ENCODE peak calls at places on chromosomes 13 and 19, in five cellular contexts. T is uterus, X is HFFc6, H is B cell, Z is Calu3. A is an unnamed sample.

GRCh38 chr13:114099191-114099590 is 33.2 kb downstream of the RASA3 start:
- DNase-seq in T (peak), X (peak), H (no peak), Z (peak), A (no peak)

GRCh38 chr13:109203587-109203986 is 574.2 kb downstream of the MYO16 start:
- DNase-seq in T (no peak), X (no peak), H (no peak), Z (no peak), A (no peak)

GRCh38 chr19:29636553-29637325 is 28.5 kb upstream of the PLEKHF1 start:
- DNase-seq in T (no peak), X (no peak), H (no peak), Z (no peak), A (no peak)

GRCh38 chr19:38463365-38463764 is 29.9 kb downstream of the RYR1 start:
- DNase-seq in T (no peak), X (no peak), H (no peak), Z (no peak), A (no peak)

GRCh38 chr13:29428310-29428991 is 167.0 kb downstream of the SLC7A1 start:
- DNase-seq in T (peak), X (no peak), H (peak), Z (peak), A (no peak)

GRCh38 chr19:44303976-44304568 is 753 bp downstream of the ZNF235 start:
- DNase-seq in T (no peak), X (peak), H (no peak), Z (no peak), A (no peak)

GRCh38 chr19:10565567-10566407 is at the start of gene KRI1:
- DNase-seq in T (peak), X (peak), H (peak), Z (peak), A (peak)

GRCh38 chr19:7654401-7654800 is 14.4 kb upstream of the RETN start:
- DNase-seq in T (no peak), X (peak), H (no peak), Z (no peak), A (no peak)

GRCh38 chr13:51221108-51221507 is 1.1 kb upstream of the FAM124A start:
- DNase-seq in T (no peak), X (no peak), H (no peak), Z (no peak), A (no peak)

GRCh38 chr19:3096267-3096901 is 2.2 kb downstream of the GNA11 start:
- DNase-seq in T (no peak), X (no peak), H (peak), Z (no peak), A (no peak)

GRCh38 chr13:41060723-41061074 is 610 bp upstream of the WBP4 start:
- DNase-seq in T (peak), X (peak), H (peak), Z (peak), A (peak)

GRCh38 chr19:39246951-39247669 is 1.5 kb downstream of the IFNL4 start:
- DNase-seq in T (no peak), X (no peak), H (peak), Z (no peak), A (peak)

GRCh38 chr19:41706741-41707501 is 1.5 kb upstream of the CEACAM5 start:
- DNase-seq in T (peak), X (peak), H (peak), Z (peak), A (peak)

GRCh38 chr13:52737900-52738299 is 1.7 kb downstream of the CNMD start:
- DNase-seq in T (no peak), X (no peak), H (no peak), Z (no peak), A (no peak)

GRCh38 chr13:52737451-52737850 is 2.2 kb downstream of the CNMD start:
- DNase-seq in T (no peak), X (no peak), H (no peak), Z (no peak), A (no peak)

GRCh38 chr13:52739468-52740071 is at the start of gene CNMD:
- DNase-seq in T (no peak), X (no peak), H (no peak), Z (no peak), A (no peak)

GRCh38 chr13:52736891-52737290 is 2.7 kb downstream of the CNMD start:
- DNase-seq in T (no peak), X (no peak), H (no peak), Z (no peak), A (no peak)

DNA sequence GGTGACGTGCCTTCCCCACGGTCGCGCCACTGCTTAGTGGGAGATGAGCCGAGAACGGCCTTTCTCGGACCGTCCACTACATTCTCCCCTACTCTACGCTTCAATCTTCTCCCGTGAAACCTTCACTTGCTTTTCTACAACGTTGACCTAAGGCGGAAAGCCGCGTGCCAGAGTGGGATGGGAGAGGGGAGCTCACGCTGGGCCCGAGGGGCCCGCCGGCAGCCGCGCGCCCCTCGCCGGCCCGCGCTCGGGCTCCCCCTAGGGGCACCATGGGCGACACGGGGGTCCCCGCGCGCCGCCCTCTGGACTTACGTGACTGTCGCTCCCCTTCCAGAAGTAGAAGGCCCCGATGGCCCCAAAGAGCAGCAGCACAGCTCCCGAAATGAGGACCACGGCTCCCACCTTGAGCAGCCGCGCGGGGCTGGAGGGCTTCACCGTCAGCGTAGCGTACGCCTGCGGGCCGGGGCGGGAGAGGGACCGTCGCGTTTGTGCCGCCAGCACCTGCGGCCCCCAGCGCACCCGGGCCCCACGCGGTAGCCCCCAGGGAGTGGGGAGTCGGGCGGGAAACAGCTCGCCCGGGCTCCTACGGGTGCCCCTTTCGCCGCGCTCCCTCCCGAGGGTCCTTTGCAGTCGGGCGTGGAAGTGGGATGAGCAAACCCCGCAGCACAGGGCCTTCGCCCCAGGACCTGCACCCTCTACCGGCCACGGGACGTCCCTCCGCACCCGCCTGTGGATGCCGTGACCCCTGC is 727 bp downstream of the CNMD start:
- DNase-seq in T (no peak), X (no peak), H (peak), Z (no peak), A (no peak)
- TF ChIP-seq CTCF in T (no peak), X (peak), H (peak), Z (no peak), A (peak)

GRCh38 chr19:58399903-58400637 is 4.6 kb downstream of the RNF225 start:
- DNase-seq in T (no peak), X (no peak), H (no peak), Z (no peak), A (no peak)

GRCh38 chr19:58400638-58400915 is 5.1 kb downstream of the RNF225 start:
- DNase-seq in T (no peak), X (no peak), H (peak), Z (no peak), A (no peak)

GRCh38 chr19:58398545-58398944 is 3.1 kb downstream of the RNF225 start:
- DNase-seq in T (no peak), X (no peak), H (no peak), Z (no peak), A (no peak)

GRCh38 chr19:58401825-58402433 is 6.5 kb downstream of the RNF225 start:
- DNase-seq in T (no peak), X (no peak), H (no peak), Z (no peak), A (no peak)

GRCh38 chr19:58400916-58401824 is 5.7 kb downstream of the RNF225 start:
- DNase-seq in T (peak), X (peak), H (peak), Z (peak), A (peak)
- TF ChIP-seq CTCF in T (no peak), X (no peak), H (no peak), Z (no peak), A (no peak)

DNA sequence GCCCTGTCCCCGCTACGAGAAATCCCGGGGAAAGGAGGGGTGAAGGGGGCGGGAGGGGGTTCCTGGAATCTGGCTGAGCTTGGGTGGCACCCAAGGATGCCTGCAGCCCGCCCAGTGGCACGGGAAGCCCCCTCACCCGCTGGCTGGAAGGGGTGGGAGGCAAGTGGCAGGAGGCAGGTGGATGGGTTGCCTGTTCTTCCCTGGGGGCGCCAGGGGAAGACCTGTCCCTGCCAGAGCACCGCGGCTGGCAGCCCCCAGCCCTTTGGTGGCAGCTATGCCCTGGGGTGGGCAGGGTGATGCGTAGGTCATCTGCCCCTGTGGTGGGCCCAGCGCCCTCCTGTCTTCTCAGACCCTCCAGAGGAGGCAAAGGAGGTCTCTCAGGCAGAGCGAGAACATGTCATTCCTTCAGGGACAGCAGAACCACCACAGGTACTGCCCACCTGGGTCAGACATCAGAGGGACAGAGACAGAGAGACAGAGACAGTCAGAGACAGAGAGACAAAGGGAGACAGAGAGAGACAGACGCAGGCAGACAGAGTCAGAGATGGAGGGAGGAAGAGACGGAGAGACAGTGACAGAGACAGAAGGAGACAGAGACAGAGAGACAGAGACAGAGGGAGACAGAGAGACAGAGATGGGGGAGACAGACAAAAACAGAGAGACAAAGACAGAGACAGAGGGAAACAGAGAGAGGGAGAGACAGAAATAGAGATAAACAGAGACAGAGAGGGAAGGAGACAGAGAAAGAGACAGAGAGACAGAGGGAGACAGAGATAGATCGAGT is 36.7 kb downstream of the EFNA2 start:
- DNase-seq in T (no peak), X (no peak), H (no peak), Z (no peak), A (no peak)
- TF ChIP-seq CTCF in T (no peak), X (no peak), H (no peak), Z (no peak), A (no peak)

GRCh38 chr19:14301150-14301549 is 80.1 kb upstream of the ADGRE5 start:
- DNase-seq in T (no peak), X (no peak), H (no peak), Z (no peak), A (no peak)
- TF ChIP-seq CTCF in T (no peak), X (no peak), H (no peak), Z (no peak), A (no peak)

DNA sequence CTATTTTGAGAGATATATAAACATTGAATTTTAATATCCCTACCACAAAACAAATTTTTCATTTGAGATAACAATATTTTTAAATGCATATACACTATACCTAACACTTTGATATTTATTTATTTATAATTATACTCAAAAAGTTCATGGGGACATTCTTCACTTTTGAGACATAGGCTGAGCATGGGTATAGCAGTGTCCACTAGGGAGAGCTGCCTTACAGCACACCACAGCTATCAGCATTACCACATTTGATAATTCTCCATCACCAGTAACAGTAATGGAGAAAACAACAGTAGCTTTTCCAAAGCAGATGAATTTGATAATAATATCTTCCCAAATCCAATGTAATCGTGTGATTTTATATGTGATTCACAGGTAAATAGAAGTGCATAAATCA is 626.1 kb downstream of the DACH1 start:
- DNase-seq in T (no peak), X (no peak), H (no peak), Z (no peak), A (no peak)
- TF ChIP-seq CTCF in T (peak), X (no peak), H (no peak), Z (no peak), A (no peak)

GRCh38 chr13:60112771-60113170 is 51.0 kb downstream of the DIAPH3 start:
- DNase-seq in T (no peak), X (peak), H (no peak), Z (no peak), A (no peak)

GRCh38 chr13:60114499-60115028 is 49.2 kb downstream of the DIAPH3 start:
- DNase-seq in T (no peak), X (no peak), H (no peak), Z (no peak), A (no peak)

GRCh38 chr13:60111726-60112125 is 52.0 kb downstream of the DIAPH3 start:
- DNase-seq in T (no peak), X (peak), H (no peak), Z (no peak), A (no peak)

DNA sequence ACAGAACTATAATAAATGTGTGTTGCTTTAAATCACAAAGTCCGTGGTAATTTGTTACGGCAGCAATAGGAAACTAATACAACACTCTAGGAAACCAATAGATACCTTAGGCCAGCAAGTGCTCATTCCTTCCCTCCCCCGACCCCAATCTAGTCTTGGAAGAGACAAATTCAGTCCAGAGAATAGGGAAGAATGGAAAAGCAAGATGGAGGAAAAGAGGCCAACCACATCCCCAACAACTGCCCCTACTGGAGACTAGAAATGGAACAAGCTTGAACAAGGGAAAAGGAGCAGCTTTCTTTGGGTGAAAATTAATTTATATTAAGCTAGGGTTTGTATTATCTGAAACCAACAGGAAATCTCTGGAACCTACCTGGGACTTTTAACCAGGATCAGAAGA is 54.4 kb downstream of the DIAPH3 start:
- DNase-seq in T (no peak), X (no peak), H (no peak), Z (no peak), A (no peak)
- TF ChIP-seq CTCF in T (no peak), X (no peak), H (no peak), Z (no peak), A (no peak)

GRCh38 chr13:65638572-65639168 is 1591.5 kb downstream of the PCDH9 start:
- DNase-seq in T (no peak), X (peak), H (no peak), Z (no peak), A (no peak)
- TF ChIP-seq CTCF in T (peak), X (peak), H (peak), Z (no peak), A (no peak)

GRCh38 chr13:103134271-103134670 is 68.1 kb upstream of the SLC10A2 start:
- DNase-seq in T (no peak), X (no peak), H (no peak), Z (no peak), A (no peak)

GRCh38 chr13:103145476-103145875 is 79.3 kb upstream of the SLC10A2 start:
- DNase-seq in T (no peak), X (no peak), H (no peak), Z (no peak), A (no peak)

GRCh38 chr13:103142091-103142594 is 75.9 kb upstream of the SLC10A2 start:
- DNase-seq in T (no peak), X (no peak), H (no peak), Z (no peak), A (no peak)

GRCh38 chr13:103140001-103140671 is 73.9 kb upstream of the SLC10A2 start:
- DNase-seq in T (no peak), X (no peak), H (peak), Z (peak), A (no peak)
- TF ChIP-seq CTCF in T (no peak), X (peak), H (peak), Z (no peak), A (no peak)

A was measured in CD4-positive, alpha-beta T cell.